ENCODE peak calls at places on chromosome 16, in five cellular contexts. One of them, this sample, is unnamed.
A peak's percentile ranks its signal among the peaks of the same experiment; 100 is the strongest.

GRCh38 chr16:65576631-65577030 is 454.8 kb upstream of the CDH11 start:
- DNase-seq in SK-N-SH: no peak
- DNase-seq in body of pancreas: no peak
- DNase-seq in K562: no peak
- DNase-seq in mucosa of descending colon: no peak
- DNase-seq in this sample: peak; percentile 13

GRCh38 chr16:66862023-66862520 is 17.9 kb downstream of the CA7 start:
- DNase-seq in SK-N-SH: no peak
- DNase-seq in body of pancreas: no peak
- DNase-seq in K562: no peak
- DNase-seq in mucosa of descending colon: no peak
- DNase-seq in this sample: no peak

GRCh38 chr16:84600343-84601229 is 17.3 kb downstream of the COTL1 start:
- DNase-seq in SK-N-SH: no peak
- DNase-seq in body of pancreas: no peak
- DNase-seq in K562: no peak
- DNase-seq in mucosa of descending colon: peak; percentile 33
- DNase-seq in this sample: no peak

GRCh38 chr16:27204232-27204915 is 1.0 kb downstream of the KDM8 start:
- DNase-seq in SK-N-SH: no peak
- DNase-seq in body of pancreas: peak; percentile 59
- DNase-seq in K562: no peak
- DNase-seq in mucosa of descending colon: peak; percentile 35
- DNase-seq in this sample: no peak

GRCh38 chr16:65121870-65122723 is at the start of gene CDH11:
- DNase-seq in SK-N-SH: peak; percentile 82
- DNase-seq in body of pancreas: peak; percentile 16
- DNase-seq in K562: no peak
- DNase-seq in mucosa of descending colon: peak; percentile 62
- DNase-seq in this sample: peak; percentile 51

GRCh38 chr16:20849587-20850390 is 43.5 kb downstream of the REXO5 start:
- DNase-seq in SK-N-SH: peak; percentile 50
- DNase-seq in body of pancreas: peak; percentile 67
- DNase-seq in K562: peak; percentile 48
- DNase-seq in mucosa of descending colon: peak; percentile 76
- DNase-seq in this sample: peak; percentile 66

GRCh38 chr16:11836653-11837244 is 14.6 kb downstream of the RSL1D1 start:
- DNase-seq in SK-N-SH: no peak
- DNase-seq in body of pancreas: no peak
- DNase-seq in K562: no peak
- DNase-seq in mucosa of descending colon: no peak
- DNase-seq in this sample: no peak

GRCh38 chr16:27164280-27164837 is 39.0 kb upstream of the KDM8 start:
- DNase-seq in SK-N-SH: no peak
- DNase-seq in body of pancreas: no peak
- DNase-seq in K562: no peak
- DNase-seq in mucosa of descending colon: no peak
- DNase-seq in this sample: no peak

GRCh38 chr16:79437764-79438728 is 162.5 kb downstream of the MAF start:
- DNase-seq in SK-N-SH: peak; percentile 34
- DNase-seq in body of pancreas: peak; percentile 26
- DNase-seq in K562: no peak
- DNase-seq in mucosa of descending colon: no peak
- DNase-seq in this sample: no peak

GRCh38 chr16:56534847-56535383 is 15.1 kb upstream of the BBS2 start:
- DNase-seq in SK-N-SH: no peak
- DNase-seq in body of pancreas: no peak
- DNase-seq in K562: no peak
- DNase-seq in mucosa of descending colon: no peak
- DNase-seq in this sample: no peak

GRCh38 chr16:72355561-72355960 is 183.6 kb upstream of the PMFBP1 start:
- DNase-seq in SK-N-SH: no peak
- DNase-seq in body of pancreas: no peak
- DNase-seq in K562: no peak
- DNase-seq in mucosa of descending colon: no peak
- DNase-seq in this sample: no peak

GRCh38 chr16:49443576-49443975 is 70.0 kb downstream of the C16orf78 start:
- DNase-seq in SK-N-SH: no peak
- DNase-seq in body of pancreas: no peak
- DNase-seq in K562: no peak
- DNase-seq in mucosa of descending colon: no peak
- DNase-seq in this sample: no peak

GRCh38 chr16:22356930-22357634 is 17.3 kb downstream of the CDR2 start:
- DNase-seq in SK-N-SH: no peak
- DNase-seq in body of pancreas: no peak
- DNase-seq in K562: no peak
- DNase-seq in mucosa of descending colon: no peak
- DNase-seq in this sample: no peak

GRCh38 chr16:53865492-53865863 is 161.5 kb downstream of the FTO start:
- DNase-seq in SK-N-SH: no peak
- DNase-seq in body of pancreas: no peak
- DNase-seq in K562: peak; percentile 13
- DNase-seq in mucosa of descending colon: no peak
- DNase-seq in this sample: no peak

GRCh38 chr16:52563767-52564611 is 17.0 kb upstream of the TOX3 start:
- DNase-seq in SK-N-SH: no peak
- DNase-seq in body of pancreas: no peak
- DNase-seq in K562: no peak
- DNase-seq in mucosa of descending colon: no peak
- DNase-seq in this sample: no peak

GRCh38 chr16:15694499-15694898 is 44.5 kb downstream of the NDE1 start:
- DNase-seq in SK-N-SH: no peak
- DNase-seq in body of pancreas: no peak
- DNase-seq in K562: no peak
- DNase-seq in mucosa of descending colon: no peak
- DNase-seq in this sample: no peak

GRCh38 chr16:59341368-59341767 is 607.3 kb upstream of the GOT2 start:
- DNase-seq in SK-N-SH: no peak
- DNase-seq in body of pancreas: no peak
- DNase-seq in K562: no peak
- DNase-seq in mucosa of descending colon: no peak
- DNase-seq in this sample: no peak

GRCh38 chr16:8355714-8356113 is 234.6 kb downstream of the TMEM114 start:
- DNase-seq in SK-N-SH: peak; percentile 16
- DNase-seq in body of pancreas: no peak
- DNase-seq in K562: no peak
- DNase-seq in mucosa of descending colon: no peak
- DNase-seq in this sample: no peak

GRCh38 chr16:30458561-30459394 is 13.1 kb upstream of the SEPHS2 start:
- DNase-seq in SK-N-SH: no peak
- DNase-seq in body of pancreas: no peak
- DNase-seq in K562: no peak
- DNase-seq in mucosa of descending colon: peak; percentile 67
- DNase-seq in this sample: no peak

GRCh38 chr16:27195941-27196595 is 7.3 kb upstream of the KDM8 start:
- DNase-seq in SK-N-SH: no peak
- DNase-seq in body of pancreas: no peak
- DNase-seq in K562: no peak
- DNase-seq in mucosa of descending colon: no peak
- DNase-seq in this sample: no peak

GRCh38 chr16:67296422-67296821 is 17.1 kb downstream of the PLEKHG4 start:
- DNase-seq in SK-N-SH: no peak
- DNase-seq in body of pancreas: no peak
- DNase-seq in K562: no peak
- DNase-seq in mucosa of descending colon: no peak
- DNase-seq in this sample: no peak

GRCh38 chr16:546909-547770 is 13.1 kb upstream of the PRR35 start:
- DNase-seq in SK-N-SH: peak; percentile 69
- DNase-seq in body of pancreas: peak; percentile 73
- DNase-seq in K562: peak; percentile 46
- DNase-seq in mucosa of descending colon: peak; percentile 90
- DNase-seq in this sample: peak; percentile 95

GRCh38 chr16:81623365-81624102 is 155.6 kb upstream of the PLCG2 start:
- DNase-seq in SK-N-SH: peak; percentile 59
- DNase-seq in body of pancreas: no peak
- DNase-seq in K562: peak; percentile 51
- DNase-seq in mucosa of descending colon: no peak
- DNase-seq in this sample: peak; percentile 54

GRCh38 chr16:60929-61878 is 7.6 kb downstream of the SNRNP25 start:
- DNase-seq in SK-N-SH: no peak
- DNase-seq in body of pancreas: no peak
- DNase-seq in K562: no peak
- DNase-seq in mucosa of descending colon: no peak
- DNase-seq in this sample: peak; percentile 23

GRCh38 chr16:14041164-14041563 is 30.0 kb upstream of the MRTFB start:
- DNase-seq in SK-N-SH: no peak
- DNase-seq in body of pancreas: no peak
- DNase-seq in K562: no peak
- DNase-seq in mucosa of descending colon: no peak
- DNase-seq in this sample: no peak

GRCh38 chr16:4379001-4379688 is 7.5 kb downstream of the VASN start:
- DNase-seq in SK-N-SH: no peak
- DNase-seq in body of pancreas: peak; percentile 22
- DNase-seq in K562: peak; percentile 17
- DNase-seq in mucosa of descending colon: no peak
- DNase-seq in this sample: no peak
- H3K4me1 ChIP-seq in SK-N-SH: peaks cover 66% of the 10 kb centered on the region
- H3K4me1 ChIP-seq in body of pancreas: peaks cover 46% of the 10 kb centered on the region
- H3K4me1 ChIP-seq in K562: peaks cover 12% of the 10 kb centered on the region
- H3K4me1 ChIP-seq in mucosa of descending colon: no peaks in the 10 kb centered on the region
- H3K4me1 ChIP-seq in this sample: peaks cover 31% of the 10 kb centered on the region

GRCh38 chr16:78098544-78099371 is 696 bp upstream of the WWOX start:
- DNase-seq in SK-N-SH: no peak
- DNase-seq in body of pancreas: no peak
- DNase-seq in K562: no peak
- DNase-seq in mucosa of descending colon: peak; percentile 28
- DNase-seq in this sample: no peak

GRCh38 chr16:78102122-78102660 is 2.7 kb downstream of the WWOX start:
- DNase-seq in SK-N-SH: no peak
- DNase-seq in body of pancreas: no peak
- DNase-seq in K562: no peak
- DNase-seq in mucosa of descending colon: no peak
- DNase-seq in this sample: no peak

GRCh38 chr16:78098087-78098486 is 1.4 kb upstream of the WWOX start:
- DNase-seq in SK-N-SH: no peak
- DNase-seq in body of pancreas: no peak
- DNase-seq in K562: no peak
- DNase-seq in mucosa of descending colon: no peak
- DNase-seq in this sample: no peak

GRCh38 chr16:78099372-78100161 is at the start of gene WWOX:
- DNase-seq in SK-N-SH: peak; percentile 96
- DNase-seq in body of pancreas: peak; percentile 97
- DNase-seq in K562: peak; percentile 94
- DNase-seq in mucosa of descending colon: peak; percentile 98
- DNase-seq in this sample: peak; percentile 96

GRCh38 chr16:78100162-78100467 is 661 bp downstream of the WWOX start:
- DNase-seq in SK-N-SH: no peak
- DNase-seq in body of pancreas: no peak
- DNase-seq in K562: no peak
- DNase-seq in mucosa of descending colon: peak; percentile 25
- DNase-seq in this sample: no peak
- TF ChIP-seq CTCF in SK-N-SH: no peak
- TF ChIP-seq CTCF in body of pancreas: no peak
- TF ChIP-seq CTCF in K562: no peak
- TF ChIP-seq CTCF in mucosa of descending colon: no peak
- TF ChIP-seq CTCF in this sample: no peak

DNA sequence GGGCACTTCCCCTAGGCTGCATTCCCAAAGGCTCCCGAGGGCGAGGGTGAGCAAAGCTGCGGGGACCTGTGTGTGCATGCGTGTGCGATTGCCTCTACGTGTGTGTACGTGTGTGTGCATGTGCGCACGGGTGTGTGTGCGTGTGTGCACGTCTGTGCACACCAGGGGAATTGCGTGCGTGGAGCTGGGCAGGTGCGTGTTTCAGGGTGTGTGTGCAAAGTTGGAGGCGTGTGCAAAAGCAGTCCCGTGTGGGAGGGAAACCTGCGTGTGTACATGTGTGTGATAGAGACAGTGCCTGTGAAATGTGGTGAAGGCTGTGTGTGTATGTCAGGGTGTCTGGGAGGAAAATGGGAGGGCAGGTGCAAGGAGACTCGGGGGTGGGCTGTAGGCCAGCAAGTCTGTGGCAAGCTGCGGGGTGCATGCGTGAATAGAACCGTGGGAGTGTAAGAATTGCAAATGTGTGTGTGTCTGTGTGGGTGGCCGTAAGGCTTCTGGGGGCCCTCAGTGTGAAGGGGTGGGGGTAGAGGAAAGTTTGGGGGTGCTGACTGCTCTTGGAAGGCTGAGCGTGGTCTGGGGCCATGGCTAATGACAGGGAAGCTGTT is 481 bp downstream of the SEC14L5 start:
- DNase-seq in SK-N-SH: no peak
- DNase-seq in body of pancreas: no peak
- DNase-seq in K562: no peak
- DNase-seq in mucosa of descending colon: no peak
- DNase-seq in this sample: no peak
- H3K4me3 ChIP-seq in SK-N-SH: peak overlapping the region; percentile 53
- H3K4me3 ChIP-seq in body of pancreas: no peak overlapping the region
- H3K4me3 ChIP-seq in K562: peak overlapping the region; percentile 18
- H3K4me3 ChIP-seq in mucosa of descending colon: no peak overlapping the region
- H3K4me3 ChIP-seq in this sample: peak overlapping the region; percentile 54

GRCh38 chr16:89332248-89333245 is 115.0 kb downstream of the ZNF778 start:
- DNase-seq in SK-N-SH: no peak
- DNase-seq in body of pancreas: peak; percentile 9
- DNase-seq in K562: no peak
- DNase-seq in mucosa of descending colon: peak; percentile 17
- DNase-seq in this sample: no peak

GRCh38 chr16:89326721-89327120 is 109.2 kb downstream of the ZNF778 start:
- DNase-seq in SK-N-SH: no peak
- DNase-seq in body of pancreas: peak; percentile 4
- DNase-seq in K562: no peak
- DNase-seq in mucosa of descending colon: peak; percentile 28
- DNase-seq in this sample: no peak

GRCh38 chr16:89334050-89334449 is 116.5 kb downstream of the ZNF778 start:
- DNase-seq in SK-N-SH: no peak
- DNase-seq in body of pancreas: peak; percentile 7
- DNase-seq in K562: no peak
- DNase-seq in mucosa of descending colon: no peak
- DNase-seq in this sample: no peak

GRCh38 chr16:89331371-89332109 is 114.0 kb downstream of the ZNF778 start:
- DNase-seq in SK-N-SH: no peak
- DNase-seq in body of pancreas: no peak
- DNase-seq in K562: no peak
- DNase-seq in mucosa of descending colon: no peak
- DNase-seq in this sample: no peak

GRCh38 chr16:89330177-89330856 is 112.8 kb downstream of the ZNF778 start:
- DNase-seq in SK-N-SH: no peak
- DNase-seq in body of pancreas: peak; percentile 84
- DNase-seq in K562: peak; percentile 51
- DNase-seq in mucosa of descending colon: peak; percentile 24
- DNase-seq in this sample: no peak
- H3K4me1 ChIP-seq in SK-N-SH: peaks cover 38% of the 10 kb centered on the region
- H3K4me1 ChIP-seq in body of pancreas: peaks cover 52% of the 10 kb centered on the region
- H3K4me1 ChIP-seq in K562: peaks cover 40% of the 10 kb centered on the region
- H3K4me1 ChIP-seq in mucosa of descending colon: peaks cover 28% of the 10 kb centered on the region
- H3K4me1 ChIP-seq in this sample: peaks cover 15% of the 10 kb centered on the region

GRCh38 chr16:17251496-17251895 is 219.3 kb downstream of the XYLT1 start:
- DNase-seq in SK-N-SH: no peak
- DNase-seq in body of pancreas: no peak
- DNase-seq in K562: no peak
- DNase-seq in mucosa of descending colon: no peak
- DNase-seq in this sample: no peak
- TF ChIP-seq CTCF in SK-N-SH: no peak
- TF ChIP-seq CTCF in body of pancreas: no peak
- TF ChIP-seq CTCF in K562: no peak
- TF ChIP-seq CTCF in mucosa of descending colon: no peak
- TF ChIP-seq CTCF in this sample: no peak

This sample was measured in BE2C.